ENCODE peak calls at places on chromosomes 3 and 15, in seven cellular contexts. M is HCEC 1CT, U is HEK293T, J is DND-41, H is astrocyte of the spinal cord, I is iris pigment epithelial cell, C is left ventricle myocardium inferior. N is an unnamed sample.

GRCh38 chr15:89112341-89112971 is 24.2 kb downstream of the ABHD2 start:
- DNase-seq in J (no peak), H (peak; percentile 73), U (no peak), M (peak; percentile 45), C (peak; percentile 51), I (no peak), N (no peak)

GRCh38 chr3:31116651-31117050 is 222.2 kb upstream of the GADL1 start:
- DNase-seq in C (no peak), I (peak; percentile 65), U (no peak), M (peak; percentile 45), H (peak; percentile 38), J (no peak), N (no peak)

GRCh38 chr3:183540501-183541234 is 14.8 kb downstream of the KLHL6 start:
- DNase-seq in M (no peak), U (no peak), J (no peak), I (no peak), C (no peak), H (no peak), N (no peak)

GRCh38 chr15:42736793-42737528 is at the start of gene CDAN1:
- DNase-seq in M (peak; percentile 85), J (peak; percentile 90), C (peak; percentile 94), I (peak; percentile 75), U (peak; percentile 92), H (peak; percentile 78), N (peak; percentile 83)

GRCh38 chr3:62837145-62837787 is 38.0 kb downstream of the CADPS start:
- DNase-seq in C (no peak), H (no peak), U (no peak), M (no peak), I (no peak), J (no peak), N (no peak)

GRCh38 chr15:34161329-34161953 is 48.5 kb downstream of the KATNBL1 start:
- DNase-seq in M (no peak), I (peak; percentile 8), J (no peak), C (no peak), H (no peak), U (no peak), N (peak; percentile 36)

GRCh38 chr15:76954744-76955143 is 23.2 kb downstream of the RCN2 start:
- DNase-seq in C (no peak), U (no peak), I (no peak), M (no peak), J (no peak), H (no peak), N (no peak)

GRCh38 chr15:22851513-22851912 is 13.0 kb downstream of the NIPA2 start:
- DNase-seq in C (no peak), I (no peak), H (no peak), U (no peak), M (no peak), J (no peak), N (no peak)

GRCh38 chr3:136181741-136182140 is 14.4 kb downstream of the MSL2 start:
- DNase-seq in I (no peak), J (no peak), U (no peak), C (no peak), M (no peak), H (no peak), N (no peak)

GRCh38 chr3:30707825-30708224 is 101.4 kb downstream of the TGFBR2 start:
- DNase-seq in M (no peak), H (no peak), I (no peak), J (no peak), U (no peak), C (no peak), N (no peak)

GRCh38 chr3:172717493-172718088 is 6.7 kb upstream of the NCEH1 start:
- DNase-seq in M (peak; percentile 24), J (no peak), U (peak; percentile 25), I (no peak), C (no peak), H (no peak), N (no peak)

GRCh38 chr15:58434334-58434888 is 2.6 kb downstream of the LIPC start:
- DNase-seq in C (no peak), H (no peak), M (no peak), U (no peak), I (no peak), J (no peak), N (no peak)

GRCh38 chr3:28317438-28318022 is 31.0 kb upstream of the ZCWPW2 start:
- DNase-seq in M (peak; percentile 45), C (no peak), I (peak; percentile 62), H (peak; percentile 35), J (peak; percentile 40), U (peak; percentile 60), N (peak; percentile 64)

GRCh38 chr3:193240850-193241706 is at the start of gene PLAAT1:
- DNase-seq in U (peak; percentile 84), J (no peak), I (peak; percentile 53), C (peak; percentile 71), H (peak; percentile 58), M (no peak), N (peak; percentile 75)

GRCh38 chr15:52102468-52102867 is 10.1 kb downstream of the BCL2L10 start:
- DNase-seq in U (no peak), C (no peak), M (peak; percentile 91), J (no peak), I (peak; percentile 97), H (peak; percentile 84), N (peak; percentile 68)

GRCh38 chr3:129892486-129892856 is 1.0 kb downstream of the TMCC1 start:
- DNase-seq in H (no peak), U (no peak), C (no peak), M (no peak), I (no peak), J (no peak), N (peak; percentile 9)

GRCh38 chr3:187208159-187208558 is 10.9 kb downstream of the RTP1 start:
- DNase-seq in I (peak; percentile 47), C (no peak), H (peak; percentile 66), U (no peak), J (no peak), M (no peak), N (peak; percentile 80)

GRCh38 chr3:24963762-24964625 is 464.1 kb upstream of the RARB start:
- DNase-seq in H (peak; percentile 58), M (peak; percentile 2), I (peak; percentile 68), C (no peak), U (peak; percentile 16), J (no peak), N (peak; percentile 36)

GRCh38 chr3:36969085-36969484 is 23.8 kb downstream of the EPM2AIP1 start:
- DNase-seq in U (no peak), H (no peak), C (no peak), M (no peak), I (no peak), J (no peak), N (no peak)

GRCh38 chr3:172216843-172217404 is 177.5 kb downstream of the FNDC3B start:
- DNase-seq in C (no peak), U (no peak), J (no peak), M (no peak), I (no peak), H (no peak), N (no peak)

GRCh38 chr3:12249519-12249918 is 39.4 kb upstream of the PPARG start:
- DNase-seq in I (no peak), U (no peak), J (no peak), M (no peak), C (no peak), H (no peak), N (no peak)

GRCh38 chr3:174466471-174467054 is 392.6 kb upstream of the NAALADL2 start:
- DNase-seq in J (no peak), M (peak; percentile 7), H (no peak), C (no peak), I (no peak), U (no peak), N (no peak)

GRCh38 chr15:80834906-80835305 is 55.7 kb downstream of the CEMIP start:
- DNase-seq in H (no peak), U (no peak), I (no peak), J (no peak), C (no peak), M (no peak), N (no peak)

GRCh38 chr15:94164202-94164807 is 67.1 kb upstream of the MCTP2 start:
- DNase-seq in I (peak; percentile 11), M (no peak), H (peak; percentile 55), C (no peak), J (peak; percentile 62), U (peak; percentile 60), N (peak; percentile 70)

GRCh38 chr15:99019558-99020540 is 12.3 kb upstream of the PGPEP1L start:
- DNase-seq in M (peak; percentile 74), I (peak; percentile 88), U (no peak), H (peak; percentile 31), C (no peak), J (no peak), N (peak; percentile 91)

GRCh38 chr3:42224178-42224577 is 41.8 kb downstream of the CCK start:
- DNase-seq in U (no peak), C (no peak), I (peak; percentile 23), M (no peak), J (no peak), H (no peak), N (no peak)

GRCh38 chr3:72591522-72592421 is 256.5 kb downstream of the SHQ1 start:
- DNase-seq in C (peak; percentile 20), I (peak; percentile 43), H (peak; percentile 82), U (peak; percentile 44), M (peak; percentile 73), J (no peak), N (peak; percentile 91)

GRCh38 chr15:77840962-77841361 is 208.2 kb upstream of the LINGO1 start:
- DNase-seq in C (no peak), M (peak; percentile 76), H (peak; percentile 80), U (no peak), I (peak; percentile 92), J (no peak), N (peak; percentile 94)